ENCODE peak calls at places on chromosomes 2 and 18, in four cellular contexts. Q is hepatocyte, N is stomach, L is MM.1S. P is an unnamed sample.

GRCh38 chr2:127664065-127664894 is 11.1 kb downstream of the LIMS2 start:
- DNase-seq in Q (no peak), N (no peak), L (no peak), P (no peak)

GRCh38 chr2:64291181-64291580 is 147.0 kb upstream of the PELI1 start:
- DNase-seq in N (peak; percentile 41), L (no peak), Q (peak; percentile 35), P (no peak)

GRCh38 chr2:156340377-156340776 is 7.9 kb upstream of the NR4A2 start:
- DNase-seq in L (no peak), Q (no peak), N (no peak), P (no peak)

GRCh38 chr18:23570912-23571504 is 15.3 kb downstream of the NPC1 start:
- DNase-seq in L (no peak), Q (no peak), N (no peak), P (no peak)

GRCh38 chr2:221006084-221006483 is 566.0 kb downstream of the EPHA4 start:
- DNase-seq in L (no peak), N (no peak), Q (no peak), P (no peak)

GRCh38 chr2:110718990-110719389 is 13.4 kb upstream of the ACOXL start:
- DNase-seq in N (no peak), L (no peak), Q (no peak), P (no peak)

GRCh38 chr18:22563098-22563707 is 145.5 kb upstream of the CTAGE1 start:
- DNase-seq in L (peak; percentile 67), N (peak; percentile 40), Q (peak; percentile 89), P (peak; percentile 45)

GRCh38 chr2:174874081-174874480 is 109.8 kb upstream of the CHRNA1 start:
- DNase-seq in Q (no peak), L (no peak), N (no peak), P (no peak)

GRCh38 chr18:25675123-25675850 is 323.3 kb upstream of the ZNF521 start:
- DNase-seq in L (no peak), N (no peak), Q (no peak), P (no peak)

GRCh38 chr18:25672490-25672889 is 320.5 kb upstream of the ZNF521 start:
- DNase-seq in N (no peak), L (no peak), Q (no peak), P (no peak)

GRCh38 chr18:57441395-57441794 is 6.2 kb downstream of the ONECUT2 start:
- DNase-seq in Q (no peak), N (no peak), L (no peak), P (no peak)

GRCh38 chr2:42886921-42887320 is 94.5 kb upstream of the HAAO start:
- DNase-seq in L (no peak), N (no peak), Q (no peak), P (no peak)

GRCh38 chr2:71122917-71123316 is 7.1 kb downstream of the MCEE start:
- DNase-seq in N (no peak), L (no peak), Q (no peak), P (no peak)

GRCh38 chr2:100104718-100105677 is 37.4 kb downstream of the AFF3 start:
- DNase-seq in L (no peak), N (peak; percentile 29), Q (peak; percentile 64), P (peak; percentile 3)

GRCh38 chr2:225486226-225486625 is 86.7 kb downstream of the NYAP2 start:
- DNase-seq in N (no peak), Q (peak; percentile 40), L (no peak), P (no peak)

GRCh38 chr2:85804583-85804982 is 50.8 kb downstream of the ATOH8 start:
- DNase-seq in N (no peak), L (no peak), Q (no peak), P (no peak)

GRCh38 chr2:157874997-157875719 is 972 bp downstream of the ACVR1 start:
- DNase-seq in Q (peak; percentile 65), N (no peak), L (peak; percentile 15), P (no peak)

DNA sequence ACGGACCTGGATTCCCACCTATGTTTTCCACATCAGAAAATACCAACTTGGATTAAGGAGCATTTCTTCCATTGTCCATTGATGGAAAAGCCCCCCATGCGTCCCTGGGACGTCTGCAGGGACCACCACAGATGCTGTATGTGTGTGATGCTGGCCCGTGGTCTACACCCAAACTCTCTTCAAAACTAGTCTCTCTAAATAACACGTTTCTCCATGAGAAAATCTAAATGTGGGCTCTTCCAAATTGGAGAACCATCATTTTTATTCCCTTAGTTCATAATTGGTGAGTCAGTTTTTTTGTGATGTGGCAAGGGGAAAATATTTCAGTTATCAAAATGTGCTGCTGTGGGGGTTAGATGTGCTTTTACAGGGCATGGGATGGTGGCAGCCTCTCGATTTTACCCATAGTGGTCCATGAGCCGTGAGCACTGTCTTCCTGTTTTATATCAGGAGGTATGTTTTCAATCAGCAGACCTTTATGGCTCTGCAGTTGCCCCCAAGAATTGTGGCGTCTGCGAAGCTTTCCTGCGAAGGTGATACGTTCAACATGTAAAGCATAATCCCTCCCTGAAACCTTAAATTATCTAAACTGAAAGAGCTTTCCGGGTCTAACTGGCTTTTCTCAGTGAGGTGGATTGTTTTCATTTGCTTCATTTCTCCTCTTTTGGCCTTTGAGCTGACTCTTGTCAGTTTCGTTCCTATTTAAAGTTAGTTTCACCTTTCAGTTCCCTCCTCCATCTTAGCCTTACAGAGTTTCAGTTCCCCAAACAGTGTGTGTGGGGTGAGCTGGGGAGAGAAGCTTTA is 78.3 kb downstream of the SETBP1 start:
- DNase-seq in L (peak; percentile 95), Q (no peak), N (no peak), P (no peak)
- H3K4me3 ChIP-seq in L (peak overlapping the region; percentile 18), Q (no peak overlapping the region), N (no peak overlapping the region), P (no peak overlapping the region)

GRCh38 chr18:78540636-78541400 is 438.8 kb upstream of the SALL3 start:
- DNase-seq in N (no peak), L (no peak), Q (no peak), P (no peak)

GRCh38 chr18:78542204-78542603 is 437.4 kb upstream of the SALL3 start:
- DNase-seq in Q (no peak), N (peak; percentile 94), L (no peak), P (no peak)

GRCh38 chr18:78543201-78543725 is 436.4 kb upstream of the SALL3 start:
- DNase-seq in Q (no peak), L (no peak), N (no peak), P (no peak)

DNA sequence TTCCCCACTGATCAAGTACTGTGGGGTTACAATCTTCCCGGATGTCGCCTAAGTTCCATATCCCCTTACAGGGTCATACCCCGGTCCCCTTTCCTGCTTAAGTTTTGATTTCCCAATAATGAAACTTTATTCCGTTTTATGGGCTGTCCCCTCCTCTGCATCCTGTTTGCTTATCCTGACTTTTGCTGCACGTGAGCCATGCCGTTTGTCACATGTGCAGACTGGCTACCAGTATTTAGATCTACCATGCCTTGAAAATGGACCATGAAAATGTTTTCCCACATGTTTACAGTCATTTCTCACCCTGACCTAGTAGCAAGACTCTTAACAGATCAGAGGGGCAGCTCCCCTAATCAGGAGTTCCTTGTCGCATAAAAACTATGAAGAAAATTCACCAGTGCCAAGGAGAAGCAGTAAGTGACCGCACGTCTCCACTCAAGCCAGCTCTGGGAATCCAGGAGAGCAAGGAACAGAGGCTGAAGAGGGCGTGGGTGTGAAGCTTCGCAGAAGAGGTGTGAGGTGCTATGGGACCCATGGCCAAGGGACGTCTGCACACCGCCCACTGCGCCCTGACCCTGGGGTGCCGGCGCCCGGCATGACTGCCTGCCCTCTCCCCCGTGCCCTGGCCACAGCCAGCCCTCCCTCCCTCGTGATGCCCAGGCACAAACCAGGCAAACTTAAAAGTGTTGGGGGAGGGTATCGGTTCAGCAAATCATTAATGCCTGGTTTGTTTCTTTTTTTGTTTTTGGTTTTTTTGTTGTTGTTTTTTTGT is 440.8 kb upstream of the SALL3 start:
- DNase-seq in L (no peak), Q (no peak), N (no peak), P (no peak)
- H3K4me1 ChIP-seq in L (no peaks in the 10 kb centered on the region), Q (no peaks in the 10 kb centered on the region), N (peaks cover 14% of the 10 kb centered on the region), P (no peaks in the 10 kb centered on the region)

GRCh38 chr2:26174691-26175181 is 1.8 kb downstream of the GAREM2 start:
- DNase-seq in L (no peak), Q (no peak), N (no peak), P (no peak)
- H3K27me3 ChIP-seq in L (peaks cover 17% of the 10 kb centered on the region), Q (peaks cover 12% of the 10 kb centered on the region), N (peaks cover 10% of the 10 kb centered on the region), P (peaks cover 12% of the 10 kb centered on the region)

GRCh38 chr2:8365331-8365910 is 316.4 kb upstream of the ID2 start:
- DNase-seq in L (no peak), N (no peak), Q (no peak), P (no peak)
- H3K4me3 ChIP-seq in L (no peak overlapping the region), N (no peak overlapping the region), Q (no peak overlapping the region), P (no peak overlapping the region)